ENCODE peak calls at places on chromosomes 4 and X, in eight cellular contexts. One of them, this sample, is unnamed.

GRCh38 chr4:99808260-99808857 is 8.3 kb upstream of the DAPP1 start:
- DNase-seq in BE2C: peak
- DNase-seq in lower lobe of right lung: peak
- DNase-seq in breast epithelium: no peak
- DNase-seq in cardiac fibroblast: peak
- DNase-seq in H9: peak
- DNase-seq in endothelial cell: peak
- DNase-seq in HFF-Myc: no peak
- DNase-seq in this sample: no peak

GRCh38 chr4:120869511-120870278 is 52.8 kb downstream of the PRDM5 start:
- DNase-seq in BE2C: no peak
- DNase-seq in lower lobe of right lung: no peak
- DNase-seq in breast epithelium: no peak
- DNase-seq in cardiac fibroblast: no peak
- DNase-seq in H9: no peak
- DNase-seq in endothelial cell: no peak
- DNase-seq in HFF-Myc: no peak
- DNase-seq in this sample: no peak

GRCh38 chrX:155009994-155010472 is 12.5 kb downstream of the F8 start:
- DNase-seq in BE2C: no peak
- DNase-seq in lower lobe of right lung: no peak
- DNase-seq in breast epithelium: no peak
- DNase-seq in cardiac fibroblast: peak
- DNase-seq in H9: no peak
- DNase-seq in endothelial cell: no peak
- DNase-seq in HFF-Myc: no peak
- DNase-seq in this sample: no peak

GRCh38 chr4:83011779-83012630 is 1.4 kb upstream of the LIN54 start:
- DNase-seq in BE2C: peak
- DNase-seq in lower lobe of right lung: peak
- DNase-seq in breast epithelium: peak
- DNase-seq in cardiac fibroblast: peak
- DNase-seq in H9: peak
- DNase-seq in endothelial cell: peak
- DNase-seq in HFF-Myc: no peak
- DNase-seq in this sample: no peak

GRCh38 chr4:75916091-75916661 is 13.9 kb upstream of the PPEF2 start:
- DNase-seq in BE2C: peak
- DNase-seq in lower lobe of right lung: no peak
- DNase-seq in breast epithelium: no peak
- DNase-seq in cardiac fibroblast: peak
- DNase-seq in H9: peak
- DNase-seq in endothelial cell: peak
- DNase-seq in HFF-Myc: peak
- DNase-seq in this sample: peak

GRCh38 chrX:9476810-9477575 is 12.1 kb downstream of the TBL1X start:
- DNase-seq in BE2C: no peak
- DNase-seq in lower lobe of right lung: no peak
- DNase-seq in breast epithelium: no peak
- DNase-seq in cardiac fibroblast: no peak
- DNase-seq in H9: no peak
- DNase-seq in endothelial cell: no peak
- DNase-seq in HFF-Myc: no peak
- DNase-seq in this sample: no peak

GRCh38 chrX:148024425-148025148 is 43.5 kb downstream of the FMR1NB start:
- DNase-seq in BE2C: no peak
- DNase-seq in lower lobe of right lung: no peak
- DNase-seq in breast epithelium: no peak
- DNase-seq in cardiac fibroblast: no peak
- DNase-seq in H9: no peak
- DNase-seq in endothelial cell: no peak
- DNase-seq in HFF-Myc: no peak
- DNase-seq in this sample: no peak

GRCh38 chr4:73945674-73946449 is 36.0 kb downstream of the PF4 start:
- DNase-seq in BE2C: no peak
- DNase-seq in lower lobe of right lung: no peak
- DNase-seq in breast epithelium: no peak
- DNase-seq in cardiac fibroblast: no peak
- DNase-seq in H9: no peak
- DNase-seq in endothelial cell: no peak
- DNase-seq in HFF-Myc: no peak
- DNase-seq in this sample: no peak

GRCh38 chr4:153257151-153257620 is 52.9 kb downstream of the TRIM2 start:
- DNase-seq in BE2C: peak
- DNase-seq in lower lobe of right lung: no peak
- DNase-seq in breast epithelium: no peak
- DNase-seq in cardiac fibroblast: peak
- DNase-seq in H9: peak
- DNase-seq in endothelial cell: peak
- DNase-seq in HFF-Myc: no peak
- DNase-seq in this sample: peak

GRCh38 chrX:154484255-154485149 is 1.9 kb downstream of the UBL4A start:
- DNase-seq in BE2C: no peak
- DNase-seq in lower lobe of right lung: no peak
- DNase-seq in breast epithelium: no peak
- DNase-seq in cardiac fibroblast: peak
- DNase-seq in H9: no peak
- DNase-seq in endothelial cell: no peak
- DNase-seq in HFF-Myc: no peak
- DNase-seq in this sample: no peak

GRCh38 chr4:106971586-106971985 is 64.5 kb downstream of the DKK2 start:
- DNase-seq in BE2C: no peak
- DNase-seq in lower lobe of right lung: no peak
- DNase-seq in breast epithelium: no peak
- DNase-seq in cardiac fibroblast: no peak
- DNase-seq in H9: no peak
- DNase-seq in endothelial cell: no peak
- DNase-seq in HFF-Myc: no peak
- DNase-seq in this sample: no peak

GRCh38 chr4:55545681-55546632 is 752 bp downstream of the CLOCK start:
- DNase-seq in BE2C: peak
- DNase-seq in lower lobe of right lung: peak
- DNase-seq in breast epithelium: peak
- DNase-seq in cardiac fibroblast: peak
- DNase-seq in H9: peak
- DNase-seq in endothelial cell: peak
- DNase-seq in HFF-Myc: no peak
- DNase-seq in this sample: no peak

GRCh38 chr4:55547461-55547770 is 707 bp upstream of the CLOCK start:
- DNase-seq in BE2C: no peak
- DNase-seq in lower lobe of right lung: no peak
- DNase-seq in breast epithelium: no peak
- DNase-seq in cardiac fibroblast: no peak
- DNase-seq in H9: no peak
- DNase-seq in endothelial cell: no peak
- DNase-seq in HFF-Myc: no peak
- DNase-seq in this sample: no peak

GRCh38 chr4:55546633-55547460 is at the start of gene CLOCK:
- DNase-seq in BE2C: peak
- DNase-seq in lower lobe of right lung: peak
- DNase-seq in breast epithelium: peak
- DNase-seq in cardiac fibroblast: peak
- DNase-seq in H9: peak
- DNase-seq in endothelial cell: peak
- DNase-seq in HFF-Myc: peak
- DNase-seq in this sample: peak

GRCh38 chr4:55545133-55545532 is 1.6 kb downstream of the CLOCK start:
- DNase-seq in BE2C: no peak
- DNase-seq in lower lobe of right lung: no peak
- DNase-seq in breast epithelium: no peak
- DNase-seq in cardiac fibroblast: peak
- DNase-seq in H9: no peak
- DNase-seq in endothelial cell: no peak
- DNase-seq in HFF-Myc: no peak
- DNase-seq in this sample: no peak

GRCh38 chr4:55543858-55544257 is 2.9 kb downstream of the CLOCK start:
- DNase-seq in BE2C: no peak
- DNase-seq in lower lobe of right lung: no peak
- DNase-seq in breast epithelium: no peak
- DNase-seq in cardiac fibroblast: peak
- DNase-seq in H9: no peak
- DNase-seq in endothelial cell: no peak
- DNase-seq in HFF-Myc: no peak
- DNase-seq in this sample: no peak
- TF ChIP-seq CTCF in BE2C: peak
- TF ChIP-seq CTCF in lower lobe of right lung: no peak
- TF ChIP-seq CTCF in breast epithelium: no peak
- TF ChIP-seq CTCF in cardiac fibroblast: no peak
- TF ChIP-seq CTCF in H9: peak
- TF ChIP-seq CTCF in endothelial cell: peak
- TF ChIP-seq CTCF in HFF-Myc: no peak
- TF ChIP-seq CTCF in this sample: no peak

GRCh38 chr4:182090186-182090585 is 153.0 kb upstream of the TENM3 start:
- DNase-seq in BE2C: peak
- DNase-seq in lower lobe of right lung: no peak
- DNase-seq in breast epithelium: no peak
- DNase-seq in cardiac fibroblast: no peak
- DNase-seq in H9: no peak
- DNase-seq in endothelial cell: no peak
- DNase-seq in HFF-Myc: no peak
- DNase-seq in this sample: no peak

GRCh38 chr4:182085051-182085480 is 158.1 kb upstream of the TENM3 start:
- DNase-seq in BE2C: no peak
- DNase-seq in lower lobe of right lung: no peak
- DNase-seq in breast epithelium: no peak
- DNase-seq in cardiac fibroblast: peak
- DNase-seq in H9: no peak
- DNase-seq in endothelial cell: no peak
- DNase-seq in HFF-Myc: no peak
- DNase-seq in this sample: no peak

GRCh38 chr4:182093431-182093831 is 149.8 kb upstream of the TENM3 start:
- DNase-seq in BE2C: no peak
- DNase-seq in lower lobe of right lung: no peak
- DNase-seq in breast epithelium: no peak
- DNase-seq in cardiac fibroblast: no peak
- DNase-seq in H9: no peak
- DNase-seq in endothelial cell: no peak
- DNase-seq in HFF-Myc: no peak
- DNase-seq in this sample: no peak

GRCh38 chr4:182091128-182091527 is 152.1 kb upstream of the TENM3 start:
- DNase-seq in BE2C: no peak
- DNase-seq in lower lobe of right lung: no peak
- DNase-seq in breast epithelium: no peak
- DNase-seq in cardiac fibroblast: no peak
- DNase-seq in H9: no peak
- DNase-seq in endothelial cell: no peak
- DNase-seq in HFF-Myc: no peak
- DNase-seq in this sample: no peak

GRCh38 chr4:182089326-182089725 is 153.9 kb upstream of the TENM3 start:
- DNase-seq in BE2C: no peak
- DNase-seq in lower lobe of right lung: no peak
- DNase-seq in breast epithelium: no peak
- DNase-seq in cardiac fibroblast: peak
- DNase-seq in H9: no peak
- DNase-seq in endothelial cell: peak
- DNase-seq in HFF-Myc: no peak
- DNase-seq in this sample: no peak
- TF ChIP-seq CTCF in BE2C: no peak
- TF ChIP-seq CTCF in lower lobe of right lung: no peak
- TF ChIP-seq CTCF in breast epithelium: no peak
- TF ChIP-seq CTCF in cardiac fibroblast: no peak
- TF ChIP-seq CTCF in H9: peak
- TF ChIP-seq CTCF in endothelial cell: peak
- TF ChIP-seq CTCF in HFF-Myc: no peak
- TF ChIP-seq CTCF in this sample: no peak

GRCh38 chrX:76538860-76539259 is 111.3 kb downstream of the MAGEE1 start:
- DNase-seq in BE2C: no peak
- DNase-seq in lower lobe of right lung: no peak
- DNase-seq in breast epithelium: no peak
- DNase-seq in cardiac fibroblast: no peak
- DNase-seq in H9: peak
- DNase-seq in endothelial cell: no peak
- DNase-seq in HFF-Myc: no peak
- DNase-seq in this sample: no peak
- TF ChIP-seq CTCF in BE2C: no peak
- TF ChIP-seq CTCF in lower lobe of right lung: no peak
- TF ChIP-seq CTCF in breast epithelium: no peak
- TF ChIP-seq CTCF in cardiac fibroblast: no peak
- TF ChIP-seq CTCF in H9: peak
- TF ChIP-seq CTCF in endothelial cell: no peak
- TF ChIP-seq CTCF in HFF-Myc: no peak
- TF ChIP-seq CTCF in this sample: no peak

DNA sequence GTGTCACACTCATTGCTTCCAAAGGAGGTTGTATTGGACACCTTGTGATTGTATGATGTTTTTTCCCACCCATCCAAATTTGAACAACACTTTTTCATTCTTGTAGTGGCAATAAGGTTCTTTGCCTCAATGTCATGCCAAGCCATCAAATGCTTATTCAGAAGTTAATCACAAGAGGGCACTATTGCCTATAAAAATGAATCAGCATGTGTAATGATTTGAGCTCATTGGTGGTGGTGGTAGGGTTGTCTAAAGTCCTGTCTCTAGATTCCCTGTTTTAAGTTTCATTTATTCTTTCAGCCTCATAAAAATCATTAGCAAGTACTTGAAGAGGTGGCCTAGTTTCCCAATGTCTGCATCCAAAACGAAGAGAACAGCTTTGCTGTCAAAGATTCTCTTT is 37.0 kb downstream of the IRS4 start:
- DNase-seq in BE2C: no peak
- DNase-seq in lower lobe of right lung: no peak
- DNase-seq in breast epithelium: no peak
- DNase-seq in cardiac fibroblast: peak
- DNase-seq in H9: no peak
- DNase-seq in endothelial cell: no peak
- DNase-seq in HFF-Myc: peak
- DNase-seq in this sample: no peak
- TF ChIP-seq CTCF in BE2C: peak
- TF ChIP-seq CTCF in lower lobe of right lung: peak
- TF ChIP-seq CTCF in breast epithelium: no peak
- TF ChIP-seq CTCF in cardiac fibroblast: no peak
- TF ChIP-seq CTCF in H9: peak
- TF ChIP-seq CTCF in endothelial cell: no peak
- TF ChIP-seq CTCF in HFF-Myc: peak
- TF ChIP-seq CTCF in this sample: peak

This sample was measured in AG09319.